ENCODE peak calls at places on chromosome 2, in ten cellular contexts. L is thoracic aorta; X is A549; A is pancreas; I is MM.1S; D is heart right ventricle; Z is ovary; U is K562; B is IMR-90; E is CD8-positive, alpha-beta T cell. T is an unnamed sample.

GRCh38 chr2:208945719-208946280 is 478.0 kb upstream of the MAP2 start:
- DNase-seq in L (no peak), X (no peak), A (no peak), I (no peak), D (no peak), Z (no peak), U (no peak), B (no peak), E (no peak), T (no peak)

GRCh38 chr2:9262671-9263171 is 56.1 kb downstream of the ASAP2 start:
- DNase-seq in L (no peak), X (no peak), A (no peak), I (no peak), D (peak), Z (no peak), U (no peak), B (peak), E (no peak), T (no peak)

GRCh38 chr2:181466661-181467576 is 9.7 kb downstream of the ITGA4 start:
- DNase-seq in L (no peak), X (peak), A (peak), I (peak), D (peak), Z (peak), U (peak), B (peak), E (peak), T (peak)

GRCh38 chr2:152126664-152127063 is 27.8 kb upstream of the CACNB4 start:
- DNase-seq in L (no peak), X (peak), A (no peak), I (peak), D (no peak), Z (no peak), U (no peak), B (no peak), E (no peak), T (no peak)

GRCh38 chr2:10773841-10774341 is 38.7 kb downstream of the PDIA6 start:
- DNase-seq in L (no peak), X (no peak), A (no peak), I (no peak), D (no peak), Z (no peak), U (no peak), B (no peak), E (no peak), T (no peak)

GRCh38 chr2:49753344-49753930 is 599.1 kb upstream of the FSHR start:
- DNase-seq in L (no peak), X (no peak), A (no peak), I (no peak), D (no peak), Z (no peak), U (no peak), B (no peak), E (no peak), T (no peak)

GRCh38 chr2:136132840-136133570 is 15.1 kb upstream of the CXCR4 start:
- DNase-seq in L (no peak), X (no peak), A (no peak), I (no peak), D (no peak), Z (no peak), U (no peak), B (no peak), E (no peak), T (no peak)

GRCh38 chr2:73063909-73064875 is 7.3 kb downstream of the SFXN5 start:
- DNase-seq in L (no peak), X (peak), A (no peak), I (no peak), D (no peak), Z (no peak), U (peak), B (peak), E (no peak), T (no peak)

GRCh38 chr2:24009680-24010476 is at the start of gene MFSD2B:
- DNase-seq in L (no peak), X (no peak), A (no peak), I (no peak), D (no peak), Z (no peak), U (peak), B (no peak), E (no peak), T (no peak)

GRCh38 chr2:201821080-201821479 is 14.7 kb downstream of the CDK15 start:
- DNase-seq in L (no peak), X (no peak), A (no peak), I (no peak), D (no peak), Z (no peak), U (no peak), B (no peak), E (no peak), T (no peak)

GRCh38 chr2:40220177-40220925 is 231.5 kb downstream of the SLC8A1 start:
- DNase-seq in L (no peak), X (no peak), A (no peak), I (no peak), D (peak), Z (peak), U (no peak), B (peak), E (no peak), T (peak)

GRCh38 chr2:43402002-43402401 is 175.6 kb upstream of the ZFP36L2 start:
- DNase-seq in L (no peak), X (no peak), A (no peak), I (peak), D (no peak), Z (no peak), U (no peak), B (no peak), E (no peak), T (no peak)

GRCh38 chr2:25324905-25325592 is 16.7 kb downstream of the DNMT3A start:
- DNase-seq in L (peak), X (no peak), A (no peak), I (no peak), D (peak), Z (peak), U (no peak), B (peak), E (no peak), T (no peak)

GRCh38 chr2:220482751-220483150 is 855.3 kb downstream of the SLC4A3 start:
- DNase-seq in L (no peak), X (no peak), A (no peak), I (no peak), D (no peak), Z (no peak), U (no peak), B (no peak), E (no peak), T (no peak)

GRCh38 chr2:216349366-216349765 is 22.9 kb downstream of the MARCHF4 start:
- DNase-seq in L (no peak), X (no peak), A (no peak), I (no peak), D (no peak), Z (no peak), U (no peak), B (no peak), E (no peak), T (no peak)

GRCh38 chr2:43142921-43143438 is 83.4 kb downstream of the ZFP36L2 start:
- DNase-seq in L (no peak), X (peak), A (no peak), I (no peak), D (no peak), Z (no peak), U (peak), B (no peak), E (peak), T (no peak)

GRCh38 chr2:14861201-14861600 is 228.7 kb downstream of the LRATD1 start:
- DNase-seq in L (no peak), X (no peak), A (no peak), I (peak), D (no peak), Z (no peak), U (no peak), B (no peak), E (no peak), T (no peak)

GRCh38 chr2:6359964-6360363 is 505.7 kb downstream of the CMPK2 start:
- DNase-seq in L (no peak), X (no peak), A (no peak), I (no peak), D (no peak), Z (no peak), U (no peak), B (no peak), E (no peak), T (no peak)

GRCh38 chr2:5693288-5694015 is 1.3 kb downstream of the SOX11 start:
- DNase-seq in L (no peak), X (peak), A (no peak), I (no peak), D (no peak), Z (no peak), U (no peak), B (peak), E (no peak), T (no peak)

GRCh38 chr2:33598472-33599174 is 476 bp downstream of the FAM98A start:
- DNase-seq in L (peak), X (peak), A (no peak), I (peak), D (no peak), Z (peak), U (peak), B (peak), E (peak), T (peak)

GRCh38 chr2:109238580-109238979 is 109.6 kb downstream of the SH3RF3 start:
- DNase-seq in L (peak), X (no peak), A (peak), I (peak), D (no peak), Z (peak), U (no peak), B (peak), E (peak), T (peak)

GRCh38 chr2:216082805-216083204 is 1.1 kb downstream of the TMEM169 start:
- DNase-seq in L (no peak), X (peak), A (no peak), I (no peak), D (no peak), Z (no peak), U (no peak), B (peak), E (no peak), T (no peak)

GRCh38 chr2:133497261-133497893 is 70.9 kb downstream of the NCKAP5 start:
- DNase-seq in L (no peak), X (no peak), A (no peak), I (no peak), D (no peak), Z (no peak), U (no peak), B (peak), E (no peak), T (no peak)

GRCh38 chr2:59458862-59459261 is 1094.6 kb downstream of the BCL11A start:
- DNase-seq in L (no peak), X (no peak), A (peak), I (no peak), D (no peak), Z (no peak), U (no peak), B (no peak), E (no peak), T (no peak)

GRCh38 chr2:96895709-96896651 is 26.1 kb upstream of the SEMA4C start:
- DNase-seq in L (no peak), X (no peak), A (no peak), I (peak), D (no peak), Z (no peak), U (no peak), B (no peak), E (peak), T (no peak)

GRCh38 chr2:113219889-113220641 is 46.3 kb downstream of the PSD4 start:
- DNase-seq in L (no peak), X (peak), A (peak), I (no peak), D (peak), Z (no peak), U (peak), B (peak), E (no peak), T (peak)

GRCh38 chr2:240820014-240820606 is at the start of gene KIF1A:
- DNase-seq in L (no peak), X (no peak), A (peak), I (no peak), D (no peak), Z (no peak), U (no peak), B (no peak), E (no peak), T (no peak)

GRCh38 chr2:81194581-81194980 is 890.0 kb upstream of the LRRTM1 start:
- DNase-seq in L (no peak), X (no peak), A (no peak), I (no peak), D (no peak), Z (no peak), U (no peak), B (no peak), E (no peak), T (no peak)

DNA sequence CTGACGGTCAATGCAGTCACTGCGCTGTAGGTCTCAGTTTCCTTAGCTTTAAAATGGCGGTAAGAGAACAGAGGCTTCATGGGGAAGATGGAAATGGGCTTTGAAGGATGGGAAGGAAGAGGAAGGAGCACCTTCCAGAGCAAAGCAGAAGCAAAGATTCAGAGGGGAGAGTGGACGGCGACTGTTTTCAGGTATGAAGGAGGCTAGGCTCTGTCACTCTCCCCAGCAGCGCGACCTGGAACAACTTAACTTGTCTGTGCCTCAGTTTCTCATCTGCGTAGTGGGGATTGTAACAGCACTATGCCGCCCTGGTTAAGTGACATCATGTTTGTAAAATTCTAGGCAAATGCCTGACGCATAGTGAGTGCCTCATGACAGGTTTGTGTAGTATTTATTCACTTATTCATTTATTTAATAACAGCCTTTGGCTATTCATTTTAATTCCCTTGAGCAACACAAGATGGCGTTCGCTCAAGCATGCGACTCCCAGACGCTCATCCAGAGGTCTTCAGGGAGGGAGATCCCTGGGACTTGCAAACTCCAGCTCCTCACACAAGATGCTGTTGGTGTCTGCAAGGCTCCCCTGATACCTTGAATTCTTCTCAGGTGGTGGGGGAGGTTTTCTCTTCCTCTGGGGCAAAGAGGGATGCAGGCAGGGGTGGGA is 336.3 kb downstream of the DYSF start:
- DNase-seq in L (no peak), X (peak), A (no peak), I (no peak), D (no peak), Z (peak), U (no peak), B (no peak), E (no peak), T (no peak)
- TF ChIP-seq CTCF in L (no peak), X (peak), A (no peak), I (no peak), D (no peak), Z (no peak), U (peak), B (peak), E (no peak), T (no peak)

GRCh38 chr2:62760555-62760954 is 55.0 kb downstream of the EHBP1 start:
- DNase-seq in L (no peak), X (no peak), A (no peak), I (no peak), D (no peak), Z (no peak), U (no peak), B (peak), E (no peak), T (no peak)

GRCh38 chr2:62760026-62760425 is 54.5 kb downstream of the EHBP1 start:
- DNase-seq in L (no peak), X (no peak), A (no peak), I (no peak), D (no peak), Z (no peak), U (no peak), B (no peak), E (no peak), T (no peak)

DNA sequence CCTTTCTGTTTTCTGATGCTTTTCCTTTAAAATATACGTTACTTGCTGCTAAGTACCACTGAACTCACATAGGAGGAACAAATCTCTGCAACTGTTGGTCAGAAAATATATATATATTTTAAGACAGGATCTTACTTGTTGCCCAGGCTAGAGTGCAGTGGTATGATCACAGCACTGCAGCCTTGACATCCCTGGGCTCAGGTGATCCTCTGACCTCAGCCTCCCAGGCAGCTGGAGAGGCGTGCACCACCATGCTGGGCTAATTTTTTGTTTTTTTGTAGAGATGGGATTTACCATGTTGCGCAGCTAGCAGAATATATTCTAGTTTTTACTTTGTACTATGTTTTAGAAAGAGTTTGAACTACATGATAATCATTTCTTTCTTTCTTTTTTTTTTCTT is 51.5 kb downstream of the EHBP1 start:
- DNase-seq in L (no peak), X (no peak), A (no peak), I (no peak), D (no peak), Z (no peak), U (no peak), B (no peak), E (no peak), T (no peak)
- H3K4me3 ChIP-seq in L (no peak), X (no peak), A (no peak), I (no peak), D (no peak), Z (no peak), U (no peak), B (no peak), E (no peak), T (no peak)

GRCh38 chr2:42047488-42048317 is at the start of gene PKDCC:
- DNase-seq in L (no peak), X (peak), A (peak), I (peak), D (peak), Z (peak), U (peak), B (peak), E (no peak), T (peak)

GRCh38 chr2:42046819-42047487 is 868 bp upstream of the PKDCC start:
- DNase-seq in L (no peak), X (no peak), A (no peak), I (no peak), D (no peak), Z (peak), U (no peak), B (no peak), E (no peak), T (no peak)

GRCh38 chr2:42049411-42050349 is 1.9 kb downstream of the PKDCC start:
- DNase-seq in L (no peak), X (no peak), A (no peak), I (no peak), D (no peak), Z (peak), U (no peak), B (no peak), E (no peak), T (no peak)

GRCh38 chr2:42050350-42051167 is 2.7 kb downstream of the PKDCC start:
- DNase-seq in L (no peak), X (no peak), A (no peak), I (no peak), D (no peak), Z (no peak), U (no peak), B (no peak), E (no peak), T (no peak)

GRCh38 chr2:42048318-42049251 is 764 bp downstream of the PKDCC start:
- DNase-seq in L (no peak), X (no peak), A (no peak), I (no peak), D (no peak), Z (peak), U (no peak), B (peak), E (no peak), T (no peak)
- H3K27ac ChIP-seq in L (peak), X (peak), A (no peak), I (no peak), D (peak), Z (peak), U (no peak), B (peak), E (no peak), T (peak)

GRCh38 chr2:31033032-31033431 is 105.2 kb downstream of the GALNT14 start:
- DNase-seq in L (no peak), X (no peak), A (no peak), I (no peak), D (no peak), Z (no peak), U (no peak), B (no peak), E (no peak), T (no peak)
- TF ChIP-seq CTCF in L (no peak), X (no peak), A (no peak), I (no peak), D (no peak), Z (no peak), U (peak), B (no peak), E (no peak), T (no peak)

GRCh38 chr2:160390544-160391258 is 102.9 kb downstream of the RBMS1 start:
- DNase-seq in L (no peak), X (no peak), A (no peak), I (no peak), D (no peak), Z (no peak), U (no peak), B (peak), E (no peak), T (no peak)
- H3K4me3 ChIP-seq in L (no peak), X (no peak), A (no peak), I (no peak), D (no peak), Z (no peak), U (no peak), B (no peak), E (no peak), T (no peak)

GRCh38 chr2:85601771-85602475 is 575 bp downstream of the TMEM150A start:
- DNase-seq in L (no peak), X (peak), A (peak), I (no peak), D (peak), Z (peak), U (no peak), B (no peak), E (no peak), T (peak)
- H3K27ac ChIP-seq in L (peak), X (peak), A (peak), I (no peak), D (peak), Z (peak), U (peak), B (peak), E (peak), T (peak)

GRCh38 chr2:17674817-17675216 is 78.8 kb downstream of the SMC6 start:
- DNase-seq in L (no peak), X (no peak), A (no peak), I (no peak), D (no peak), Z (no peak), U (no peak), B (no peak), E (no peak), T (no peak)

GRCh38 chr2:17667898-17668297 is 85.7 kb downstream of the SMC6 start:
- DNase-seq in L (no peak), X (no peak), A (no peak), I (no peak), D (no peak), Z (no peak), U (no peak), B (no peak), E (no peak), T (no peak)

GRCh38 chr2:17672583-17673317 is 80.9 kb downstream of the SMC6 start:
- DNase-seq in L (no peak), X (peak), A (no peak), I (no peak), D (no peak), Z (no peak), U (no peak), B (peak), E (no peak), T (no peak)
- TF ChIP-seq CTCF in L (no peak), X (no peak), A (no peak), I (no peak), D (no peak), Z (no peak), U (no peak), B (no peak), E (no peak), T (no peak)

DNA sequence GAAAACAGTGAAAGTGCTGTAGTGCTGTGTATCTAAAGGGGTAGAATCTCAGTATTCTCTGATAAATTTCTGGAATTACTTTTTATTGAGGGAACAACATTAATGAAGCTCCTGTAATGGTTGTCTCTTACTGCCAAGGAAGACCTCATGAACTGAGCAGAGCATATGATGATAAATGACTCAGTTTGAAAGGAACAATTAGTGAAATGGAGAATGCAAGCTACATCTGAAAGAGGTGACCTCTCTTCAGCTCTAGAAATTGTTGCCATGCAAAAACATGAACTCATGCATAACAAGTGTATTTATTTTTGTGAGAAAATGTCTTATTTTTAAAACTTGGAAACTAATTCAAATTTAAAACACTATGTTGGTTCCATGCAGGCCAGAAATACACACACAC is 93.6 kb downstream of the SCN9A start:
- DNase-seq in L (no peak), X (no peak), A (no peak), I (no peak), D (no peak), Z (no peak), U (no peak), B (no peak), E (no peak), T (no peak)
- H3K4me3 ChIP-seq in L (no peak), X (no peak), A (no peak), I (no peak), D (no peak), Z (no peak), U (no peak), B (no peak), E (no peak), T (no peak)

GRCh38 chr2:219124379-219125110 is 36.1 kb downstream of the NHEJ1 start:
- DNase-seq in L (no peak), X (no peak), A (no peak), I (no peak), D (no peak), Z (no peak), U (peak), B (peak), E (peak), T (no peak)
- H3K27ac ChIP-seq in L (no peak), X (peak), A (no peak), I (no peak), D (no peak), Z (no peak), U (peak), B (no peak), E (no peak), T (no peak)

T was measured in lung.